ENCODE peak calls at places on chromosomes 12 and 14, in four cellular contexts. E is left ventricle myocardium inferior, M is H9, S is RWPE1. K is an unnamed sample.

GRCh38 chr14:78254911-78255431 is 84.8 kb downstream of the NRXN3 start:
- DNase-seq in E (no peak), M (no peak), S (peak; percentile 50), K (no peak)

GRCh38 chr12:130145731-130146130 is 16.5 kb upstream of the FZD10 start:
- DNase-seq in E (no peak), M (no peak), S (no peak), K (no peak)

GRCh38 chr12:84911331-84912190 is 1.0 kb downstream of the SLC6A15 start:
- DNase-seq in E (no peak), M (peak; percentile 95), S (peak; percentile 84), K (peak; percentile 48)

GRCh38 chr12:127926004-127926403 is 341.0 kb upstream of the TMEM132C start:
- DNase-seq in E (no peak), M (peak; percentile 66), S (no peak), K (no peak)

GRCh38 chr12:508795-509194 is 49.1 kb downstream of the B4GALNT3 start:
- DNase-seq in E (no peak), M (no peak), S (no peak), K (no peak)

GRCh38 chr12:4307593-4308333 is 13.2 kb upstream of the TIGAR start:
- DNase-seq in E (peak; percentile 61), M (peak; percentile 98), S (peak; percentile 91), K (no peak)

GRCh38 chr12:50314629-50315312 is 31.5 kb upstream of the LIMA1 start:
- DNase-seq in E (no peak), M (no peak), S (peak; percentile 55), K (peak; percentile 40)

GRCh38 chr12:6551063-6551461 is 4.8 kb downstream of the IFFO1 start:
- DNase-seq in E (peak; percentile 82), M (peak; percentile 31), S (no peak), K (no peak)

GRCh38 chr14:38197001-38197760 is 10.5 kb upstream of the SSTR1 start:
- DNase-seq in E (no peak), M (no peak), S (no peak), K (no peak)

GRCh38 chr14:23725528-23725927 is 89.4 kb downstream of the DHRS2 start:
- DNase-seq in E (no peak), M (no peak), S (no peak), K (no peak)

GRCh38 chr14:100105357-100106169 is 40.3 kb downstream of the EVL start:
- DNase-seq in E (no peak), M (no peak), S (no peak), K (no peak)

GRCh38 chr12:130719263-130719892 is 3.3 kb upstream of the RIMBP2 start:
- DNase-seq in E (no peak), M (peak; percentile 19), S (no peak), K (no peak)

GRCh38 chr12:132460571-132460970 is 29.4 kb upstream of the FBRSL1 start:
- DNase-seq in E (no peak), M (no peak), S (no peak), K (no peak)

GRCh38 chr12:130334937-130335336 is 2.8 kb upstream of the PIWIL1 start:
- DNase-seq in E (no peak), M (peak; percentile 60), S (peak; percentile 59), K (no peak)

DNA sequence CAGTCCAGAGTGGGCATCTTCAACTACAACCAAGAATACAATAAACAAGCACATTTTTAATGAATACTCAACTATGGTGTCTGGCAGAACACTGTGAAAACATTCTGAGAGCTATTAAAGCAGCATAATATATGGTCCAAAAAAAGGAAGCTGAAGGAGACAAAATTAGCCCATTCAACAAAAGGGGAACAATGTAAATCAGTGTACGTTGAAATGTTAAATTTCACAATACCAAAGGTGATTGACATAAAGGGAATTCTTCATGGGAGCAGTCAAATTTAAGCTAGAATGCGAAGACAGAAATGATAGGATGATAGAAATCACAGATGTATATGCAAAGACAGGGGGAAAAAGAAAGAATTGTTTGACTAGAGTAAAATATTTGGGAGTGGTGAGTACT is 41.3 kb upstream of the SYCP3 start:
- DNase-seq in E (no peak), M (no peak), S (no peak), K (no peak)
- H3K27ac ChIP-seq in E (no peak overlapping the region), M (no peak overlapping the region), S (no peak overlapping the region), K (no peak overlapping the region)

DNA sequence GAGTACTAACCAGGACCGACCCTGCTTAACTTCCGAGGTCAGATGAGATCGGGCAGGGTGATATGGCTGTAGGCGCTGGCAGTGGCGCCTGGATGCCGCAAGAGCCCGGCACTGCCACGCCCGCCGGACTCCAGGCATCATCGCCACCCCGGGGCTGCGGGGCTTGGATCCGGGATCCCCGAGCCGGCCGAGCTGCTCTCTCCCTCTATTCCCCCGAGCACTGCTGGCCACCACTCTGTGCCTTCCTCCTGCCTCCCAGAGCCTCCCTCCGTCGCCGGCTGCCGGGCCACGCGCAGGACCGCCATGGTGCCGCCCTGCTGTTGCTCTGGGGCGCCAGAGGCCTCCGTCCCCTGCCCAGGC is 153.2 kb upstream of the ALG10B start:
- DNase-seq in E (no peak), M (no peak), S (no peak), K (no peak)
- H3K27ac ChIP-seq in E (no peak overlapping the region), M (no peak overlapping the region), S (no peak overlapping the region), K (no peak overlapping the region)

GRCh38 chr14:103422981-103423600 is 37.9 kb downstream of the MARK3 start:
- DNase-seq in E (no peak), M (no peak), S (no peak), K (no peak)

GRCh38 chr14:103416916-103417315 is 31.7 kb downstream of the MARK3 start:
- DNase-seq in E (no peak), M (no peak), S (no peak), K (no peak)

GRCh38 chr14:103418508-103418818 is 33.2 kb downstream of the MARK3 start:
- DNase-seq in E (no peak), M (no peak), S (no peak), K (peak; percentile 64)
- H3K27ac ChIP-seq in E (no peak overlapping the region), M (no peak overlapping the region), S (no peak overlapping the region), K (peak overlapping the region; percentile 91)

GRCh38 chr12:120240495-120240833 is 25.1 kb downstream of the PXN start:
- DNase-seq in E (no peak), M (no peak), S (no peak), K (no peak)

GRCh38 chr12:120242275-120242799 is 23.2 kb downstream of the PXN start:
- DNase-seq in E (no peak), M (no peak), S (no peak), K (no peak)

GRCh38 chr12:120239776-120240494 is 25.6 kb downstream of the PXN start:
- DNase-seq in E (no peak), M (no peak), S (no peak), K (no peak)

GRCh38 chr12:120241561-120242274 is 23.8 kb downstream of the PXN start:
- DNase-seq in E (no peak), M (no peak), S (no peak), K (no peak)

GRCh38 chr12:120242971-120243699 is 22.4 kb downstream of the PXN start:
- DNase-seq in E (no peak), M (no peak), S (no peak), K (no peak)
- H3K27ac ChIP-seq in E (peak overlapping the region; percentile 96), M (no peak overlapping the region), S (peak overlapping the region; percentile 100), K (no peak overlapping the region)

DNA sequence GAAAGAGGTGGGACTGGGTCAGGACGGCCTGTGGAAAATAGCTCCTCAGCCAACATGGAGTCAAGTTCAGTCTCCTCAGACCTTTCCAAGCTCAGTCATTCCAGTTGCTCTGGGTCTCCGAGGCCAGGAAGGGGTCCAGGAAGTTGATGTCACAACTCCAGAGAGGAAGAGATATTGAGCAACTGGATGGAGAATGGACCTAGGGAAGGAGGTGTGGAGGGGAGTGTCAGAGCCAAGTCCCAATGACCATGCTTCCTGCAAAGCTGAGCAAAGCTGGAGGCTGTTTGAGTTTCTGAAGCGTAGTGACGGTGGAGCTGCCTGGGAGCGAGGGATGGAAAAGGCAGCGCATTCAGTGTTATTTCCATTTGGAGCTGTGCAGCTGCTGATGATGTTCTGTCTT is 86.1 kb downstream of the SLC24A4 start:
- DNase-seq in E (peak; percentile 22), M (no peak), S (no peak), K (no peak)
- H3K27ac ChIP-seq in E (peak overlapping the region; percentile 30), M (no peak overlapping the region), S (no peak overlapping the region), K (no peak overlapping the region)

GRCh38 chr12:108677381-108677780 is 43.7 kb upstream of the SELPLG start:
- DNase-seq in E (no peak), M (no peak), S (no peak), K (no peak)
- H3K27ac ChIP-seq in E (no peak overlapping the region), M (no peak overlapping the region), S (no peak overlapping the region), K (no peak overlapping the region)

GRCh38 chr12:11729008-11729407 is 79.5 kb downstream of the ETV6 start:
- DNase-seq in E (no peak), M (no peak), S (no peak), K (no peak)
- H3K27ac ChIP-seq in E (no peak overlapping the region), M (no peak overlapping the region), S (no peak overlapping the region), K (no peak overlapping the region)

GRCh38 chr12:92133795-92134637 is 11.6 kb downstream of the BTG1 start:
- DNase-seq in E (no peak), M (no peak), S (no peak), K (no peak)
- H3K27ac ChIP-seq in E (peak overlapping the region; percentile 72), M (no peak overlapping the region), S (peak overlapping the region; percentile 28), K (peak overlapping the region; percentile 66)